ENCODE peak calls at places on chromosomes 6 and 20, in four cellular contexts. E is sigmoid colon, Q is GM23338, U is transverse colon. A is an unnamed sample. For H3K4me1 and H3K27me3, the result is how much of the 10 kb centered on the place peaks cover.

GRCh38 chr6:118223316-118223715 is 316.3 kb downstream of the SLC35F1 start:
- DNase-seq in E (no peak), Q (no peak), U (no peak), A (no peak)

GRCh38 chr6:83160167-83160566 is 32.9 kb downstream of the PGM3 start:
- DNase-seq in E (no peak), Q (no peak), U (no peak), A (no peak)

GRCh38 chr6:26520088-26520839 is 17.9 kb upstream of the HMGN4 start:
- DNase-seq in E (peak), Q (no peak), U (no peak), A (peak)

GRCh38 chr6:44111434-44112417 is 15.5 kb downstream of the MRPL14 start:
- DNase-seq in E (no peak), Q (no peak), U (no peak), A (no peak)

GRCh38 chr6:135210632-135211305 is 29.7 kb downstream of the MYB start:
- DNase-seq in E (no peak), Q (no peak), U (no peak), A (no peak)

GRCh38 chr6:113763883-113764282 is 93.3 kb upstream of the MARCKS start:
- DNase-seq in E (no peak), Q (no peak), U (no peak), A (no peak)

GRCh38 chr6:124577734-124578281 is 384.4 kb upstream of the RNF217 start:
- DNase-seq in E (no peak), Q (no peak), U (no peak), A (no peak)

GRCh38 chr6:39962831-39963230 is 28.6 kb upstream of the MOCS1 start:
- DNase-seq in E (no peak), Q (no peak), U (no peak), A (no peak)

GRCh38 chr6:38806271-38806670 is 91.2 kb downstream of the DNAH8 start:
- DNase-seq in E (no peak), Q (peak), U (no peak), A (no peak)

GRCh38 chr6:30870546-30870945 is 13.8 kb upstream of the DDR1 start:
- DNase-seq in E (no peak), Q (no peak), U (no peak), A (no peak)

GRCh38 chr20:47258745-47259695 is 97.5 kb downstream of the ZMYND8 start:
- DNase-seq in E (no peak), Q (no peak), U (no peak), A (no peak)

GRCh38 chr6:11324453-11325023 is 92.1 kb upstream of the NEDD9 start:
- DNase-seq in E (no peak), Q (no peak), U (no peak), A (no peak)

GRCh38 chr6:3884007-3884745 is 35.0 kb downstream of the FAM50B start:
- DNase-seq in E (no peak), Q (no peak), U (no peak), A (no peak)

GRCh38 chr6:170296746-170297576 is 6.1 kb upstream of the DLL1 start:
- DNase-seq in E (no peak), Q (peak), U (no peak), A (no peak)

GRCh38 chr20:17859002-17859615 is 109.5 kb downstream of the SNX5 start:
- DNase-seq in E (no peak), Q (no peak), U (no peak), A (no peak)

GRCh38 chr20:10965936-10966470 is 292.2 kb upstream of the JAG1 start:
- DNase-seq in E (no peak), Q (no peak), U (peak), A (no peak)

GRCh38 chr20:18388860-18389259 is 78.0 kb downstream of the DZANK1 start:
- DNase-seq in E (no peak), Q (no peak), U (no peak), A (no peak)

GRCh38 chr6:25331085-25331685 is 52.0 kb downstream of the CARMIL1 start:
- DNase-seq in E (no peak), Q (no peak), U (no peak), A (no peak)
- H3K4me1 ChIP-seq in E (under half), Q (half or more), U (under half), A (under half)

GRCh38 chr6:32968093-32968769 is at the start of gene BRD2:
- DNase-seq in E (peak), Q (peak), U (peak), A (peak)

GRCh38 chr6:32967151-32968091 is 973 bp upstream of the BRD2 start:
- DNase-seq in E (no peak), Q (peak), U (peak), A (no peak)

GRCh38 chr6:32970413-32971244 is 2.2 kb downstream of the BRD2 start:
- DNase-seq in E (peak), Q (peak), U (peak), A (peak)

GRCh38 chr6:32969685-32970412 is 1.5 kb downstream of the BRD2 start:
- DNase-seq in E (peak), Q (peak), U (peak), A (peak)

DNA sequence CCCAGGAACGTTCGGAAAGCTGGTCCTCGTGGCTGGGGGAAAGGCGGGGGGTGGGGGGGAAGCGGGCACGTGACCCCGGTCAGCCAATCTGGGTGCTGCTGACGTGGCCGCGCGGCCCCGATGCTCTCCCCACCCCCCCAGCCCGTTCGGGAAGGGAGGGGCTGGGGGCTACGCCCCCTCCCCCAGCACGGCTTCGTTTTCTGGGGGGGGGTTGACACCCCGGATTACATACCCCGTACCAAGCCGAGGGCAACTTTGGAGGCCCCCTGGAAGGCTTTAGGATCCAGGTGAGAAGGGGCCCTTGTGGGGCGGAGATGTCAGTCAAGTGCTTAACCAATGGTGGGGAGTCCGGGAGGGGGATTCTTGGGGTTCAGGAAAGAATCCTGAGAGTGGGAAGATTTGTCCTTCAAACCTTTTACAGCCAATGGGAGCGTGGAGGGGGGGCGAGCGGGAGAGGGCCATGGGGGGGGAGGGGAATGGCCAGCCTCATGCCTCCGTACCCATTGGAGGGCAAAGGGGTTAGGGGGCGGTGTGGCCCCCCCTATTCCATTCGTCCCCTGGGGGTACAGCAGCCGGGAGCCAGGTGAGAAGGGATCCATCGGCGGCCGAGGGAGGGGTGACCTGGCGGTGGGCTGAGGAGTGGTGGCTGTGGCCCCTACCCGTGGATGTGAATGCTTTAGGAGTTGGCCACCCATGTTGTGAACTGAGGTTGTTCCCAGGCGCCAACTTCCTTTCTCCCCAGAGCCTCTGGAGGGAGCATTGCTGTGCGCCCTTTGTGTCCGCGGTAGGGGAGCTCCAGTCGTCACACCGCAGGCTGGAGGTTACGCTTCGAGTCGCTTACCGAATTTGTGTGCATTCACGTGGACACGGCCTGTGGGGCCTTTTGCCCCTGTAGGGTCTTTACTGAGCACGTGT is 633 bp downstream of the BRD2 start:
- DNase-seq in E (peak), Q (peak), U (peak), A (peak)
- TF ChIP-seq POLR2AphosphoS5 in E (peak), Q (peak), U (no peak), A (peak)

GRCh38 chr6:166806962-166807757 is 149.2 kb downstream of the RNASET2 start:
- DNase-seq in E (no peak), Q (no peak), U (no peak), A (no peak)

GRCh38 chr6:166809721-166810120 is 146.6 kb downstream of the RNASET2 start:
- DNase-seq in E (no peak), Q (no peak), U (no peak), A (no peak)

GRCh38 chr6:166814386-166814785 is 142.0 kb downstream of the RNASET2 start:
- DNase-seq in E (no peak), Q (no peak), U (no peak), A (no peak)

GRCh38 chr6:166813461-166813860 is 142.9 kb downstream of the RNASET2 start:
- DNase-seq in E (no peak), Q (no peak), U (no peak), A (no peak)

GRCh38 chr6:166810864-166811263 is 145.5 kb downstream of the RNASET2 start:
- DNase-seq in E (no peak), Q (no peak), U (no peak), A (no peak)
- H3K27me3 ChIP-seq in E (under half), Q (under half), U (under half), A (under half)

DNA sequence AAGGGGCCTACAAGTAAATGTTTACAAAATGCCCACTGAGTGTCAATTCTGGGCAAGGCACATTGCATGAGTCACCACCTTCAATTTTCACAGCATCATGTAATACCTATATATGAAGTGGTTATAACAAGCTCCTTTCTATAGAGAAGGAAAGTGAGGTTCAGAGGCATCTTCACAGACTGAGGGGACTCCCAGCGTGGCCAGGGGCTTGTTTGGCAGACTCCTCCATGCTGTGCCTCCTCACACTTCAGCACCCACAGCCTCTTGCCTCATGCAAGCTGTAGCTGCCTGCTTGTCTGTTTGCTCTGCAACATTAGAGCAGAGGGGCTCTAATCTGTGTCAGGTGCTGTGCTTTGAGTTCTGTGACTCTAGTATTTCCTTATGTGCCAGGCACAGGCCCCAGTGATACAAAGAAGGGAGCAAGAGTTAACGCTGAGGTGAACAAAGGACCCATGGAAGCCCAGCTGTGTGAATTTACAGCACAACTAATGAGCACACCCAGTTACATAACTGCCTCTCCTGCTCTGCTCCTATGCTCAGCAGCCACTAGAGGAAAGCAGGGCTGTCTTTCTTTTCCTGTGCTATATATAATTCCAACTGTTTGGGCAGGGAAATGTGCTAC is 72.3 kb downstream of the ZHX3 start:
- DNase-seq in E (peak), Q (peak), U (no peak), A (no peak)
- H3K4me1 ChIP-seq in E (half or more), Q (under half), U (half or more), A (under half)

GRCh38 chr6:41779793-41780622 is at the start of gene FRS3:
- DNase-seq in E (peak), Q (peak), U (peak), A (peak)

GRCh38 chr6:41778895-41779294 is 805 bp downstream of the FRS3 start:
- DNase-seq in E (no peak), Q (no peak), U (no peak), A (no peak)

GRCh38 chr6:41781302-41781711 is 725 bp downstream of the PRICKLE4 start:
- DNase-seq in E (no peak), Q (no peak), U (peak), A (no peak)

GRCh38 chr6:41779336-41779735 is 364 bp downstream of the FRS3 start:
- DNase-seq in E (no peak), Q (peak), U (no peak), A (no peak)

DNA sequence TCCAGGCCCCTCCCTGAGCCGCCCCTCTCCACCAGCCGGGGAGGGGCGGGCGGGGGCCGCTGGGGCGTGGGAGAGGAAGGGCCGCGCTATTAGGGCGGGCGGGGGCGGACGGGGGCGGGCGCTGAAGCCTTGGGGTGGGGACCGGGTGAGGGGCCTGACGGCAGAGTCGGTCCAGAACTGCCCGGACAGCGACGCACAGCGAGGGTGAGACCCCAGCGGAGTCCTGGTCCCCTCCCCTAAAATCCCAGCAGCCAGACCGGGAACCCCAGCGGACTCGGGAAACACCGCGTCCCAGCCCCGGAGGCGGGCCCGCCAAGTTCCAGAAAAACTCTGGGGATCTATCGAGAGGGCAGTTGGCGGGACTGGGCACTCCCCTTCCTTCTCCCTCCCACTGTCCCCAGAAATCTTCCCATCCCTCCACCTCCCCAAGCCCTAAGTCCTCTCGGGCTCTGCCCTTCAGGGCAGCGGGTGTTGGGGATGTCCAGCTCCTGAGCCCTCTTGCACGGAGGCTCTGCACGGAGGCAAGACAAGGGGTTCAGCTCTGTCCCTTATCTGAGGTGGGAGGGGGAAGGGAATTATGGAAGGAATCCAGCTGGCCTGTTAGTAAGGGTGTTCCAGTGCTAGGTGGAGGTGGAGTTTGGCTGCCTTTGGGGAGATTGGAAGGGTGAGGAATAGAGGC is at the start of gene PRICKLE4:
- DNase-seq in E (peak), Q (peak), U (peak), A (no peak)
- TF ChIP-seq POLR2AphosphoS5 in E (no peak), Q (no peak), U (no peak), A (no peak)